ENCODE peak calls at places on chromosomes 2 and 18, in six cellular contexts. N, M, L, F, E and J are unnamed samples. For H3K79me2 and H3K4me1, the result is how much of the 10 kb centered on the place peaks cover.

GRCh38 chr2:25586726-25587144 is 86.6 kb downstream of the DTNB start:
- DNase-seq in N (peak), M (peak), L (no peak), F (no peak), E (peak), J (no peak)

GRCh38 chr18:39839782-39840181 is 2115.3 kb upstream of the PIK3C3 start:
- DNase-seq in N (peak), M (no peak), L (no peak), F (no peak), E (no peak), J (no peak)

GRCh38 chr2:84674586-84674985 is 158.3 kb downstream of the DNAH6 start:
- DNase-seq in N (peak), M (no peak), L (no peak), F (no peak), E (no peak), J (no peak)

GRCh38 chr2:69298862-69299261 is 88.2 kb downstream of the GFPT1 start:
- DNase-seq in N (peak), M (no peak), L (no peak), F (peak), E (no peak), J (no peak)

GRCh38 chr2:199329466-199329865 is 128.3 kb downstream of the SATB2 start:
- DNase-seq in N (peak), M (no peak), L (no peak), F (no peak), E (no peak), J (no peak)

GRCh38 chr2:217459675-217460405 is 543.0 kb downstream of the TNS1 start:
- DNase-seq in N (peak), M (no peak), L (no peak), F (peak), E (no peak), J (no peak)

GRCh38 chr2:128366746-128367511 is 48.3 kb upstream of the HS6ST1 start:
- DNase-seq in N (no peak), M (no peak), L (no peak), F (no peak), E (no peak), J (no peak)

GRCh38 chr18:63137999-63138448 is 181.5 kb downstream of the BCL2 start:
- DNase-seq in N (no peak), M (no peak), L (no peak), F (no peak), E (no peak), J (peak)

GRCh38 chr2:15560404-15560987 is 638 bp downstream of the NBAS start:
- DNase-seq in N (peak), M (peak), L (peak), F (peak), E (no peak), J (peak)

GRCh38 chr2:26438526-26438925 is 36.8 kb downstream of the DRC1 start:
- DNase-seq in N (peak), M (no peak), L (no peak), F (peak), E (no peak), J (no peak)

GRCh38 chr18:61141691-61142090 is 191.5 kb upstream of the CDH20 start:
- DNase-seq in N (no peak), M (no peak), L (no peak), F (no peak), E (no peak), J (no peak)

GRCh38 chr2:189066037-189066436 is 91.9 kb downstream of the COL3A1 start:
- DNase-seq in N (no peak), M (no peak), L (no peak), F (peak), E (no peak), J (no peak)

DNA sequence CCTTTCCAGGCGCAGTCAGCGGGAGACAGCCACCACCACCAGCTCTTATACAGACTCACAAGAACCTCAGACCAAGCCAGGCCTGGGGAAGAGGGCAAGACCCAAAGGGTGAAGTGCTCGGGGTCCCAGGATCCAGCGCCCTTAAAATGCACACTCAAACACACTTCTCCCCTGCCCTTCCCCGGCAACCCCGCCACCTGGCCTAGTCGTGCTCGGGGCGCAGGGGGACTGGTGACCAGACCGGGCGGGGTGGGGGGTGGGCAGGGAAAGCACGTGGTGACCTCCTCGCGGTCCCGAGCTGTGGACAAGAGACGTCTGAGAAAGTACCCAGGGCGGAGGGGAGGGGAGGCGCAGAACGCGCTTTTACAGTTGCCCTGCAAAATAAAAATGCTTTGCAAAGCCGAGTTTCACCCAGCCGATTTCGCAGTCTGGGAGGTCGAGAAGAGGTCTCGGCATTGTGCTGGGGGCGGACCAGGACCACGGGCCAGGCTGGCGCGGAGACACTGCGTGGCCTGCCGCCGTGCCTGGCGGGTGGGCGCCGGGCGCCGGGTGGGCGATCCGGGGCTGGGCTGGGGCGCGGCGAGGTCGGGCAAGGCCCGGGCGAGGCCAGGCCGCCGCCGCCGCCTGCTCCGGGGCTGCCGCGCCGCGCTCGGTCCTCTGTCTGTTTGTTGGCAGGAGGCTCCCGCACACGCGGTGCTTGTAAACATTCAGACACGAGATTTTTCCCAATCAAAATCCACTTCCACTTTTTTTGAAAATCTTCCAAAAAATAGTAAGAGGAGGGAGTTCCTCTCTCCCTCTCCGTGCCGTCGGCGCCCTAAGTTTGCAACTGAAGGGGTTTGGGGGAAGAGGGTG is 2.0 kb downstream of the BCL11A start:
- DNase-seq in N (peak), M (peak), L (peak), F (peak), E (no peak), J (peak)
- H3K79me2 ChIP-seq in N (under half), M (under half), L (under half), F (under half), E (half or more), J (half or more)

DNA sequence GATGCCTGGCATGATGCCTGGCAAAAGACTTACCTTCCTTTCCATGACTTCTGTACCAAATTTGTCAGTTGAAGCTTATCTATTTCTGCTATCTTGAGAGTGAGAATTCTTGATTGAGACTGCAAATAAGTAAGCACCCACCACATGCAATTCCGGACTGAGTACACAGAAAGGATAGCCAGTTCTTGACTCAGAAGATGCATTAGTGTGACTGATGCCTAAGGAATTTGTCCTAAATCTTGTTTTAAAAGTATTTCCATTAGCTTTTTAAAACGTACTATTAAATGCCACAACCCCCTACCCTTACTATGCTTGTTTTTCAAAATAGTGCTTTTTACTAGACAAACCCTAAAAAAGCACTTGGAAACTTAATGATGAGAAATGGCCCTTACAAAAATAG is 545 bp downstream of the MPP4 start:
- DNase-seq in N (peak), M (no peak), L (peak), F (peak), E (no peak), J (no peak)
- H3K4me1 ChIP-seq in N (under half), M (under half), L (under half), F (under half), E (under half), J (under half)

GRCh38 chr2:200631287-200631686 is 45.5 kb downstream of the AOX1 start:
- DNase-seq in N (no peak), M (no peak), L (no peak), F (no peak), E (no peak), J (no peak)
- TF ChIP-seq EZH2 in N (no peak), M (no peak), L (no peak), F (no peak), E (no peak), J (no peak)

GRCh38 chr18:2967357-2967756 is 45.6 kb downstream of the LPIN2 start:
- DNase-seq in N (no peak), M (no peak), L (no peak), F (no peak), E (no peak), J (no peak)

GRCh38 chr18:2963048-2963447 is 49.9 kb downstream of the LPIN2 start:
- DNase-seq in N (no peak), M (no peak), L (no peak), F (no peak), E (no peak), J (no peak)

GRCh38 chr18:2964349-2965010 is 48.5 kb downstream of the LPIN2 start:
- DNase-seq in N (peak), M (no peak), L (no peak), F (no peak), E (no peak), J (no peak)

GRCh38 chr18:2967820-2968219 is 45.1 kb downstream of the LPIN2 start:
- DNase-seq in N (no peak), M (no peak), L (no peak), F (no peak), E (no peak), J (no peak)

DNA sequence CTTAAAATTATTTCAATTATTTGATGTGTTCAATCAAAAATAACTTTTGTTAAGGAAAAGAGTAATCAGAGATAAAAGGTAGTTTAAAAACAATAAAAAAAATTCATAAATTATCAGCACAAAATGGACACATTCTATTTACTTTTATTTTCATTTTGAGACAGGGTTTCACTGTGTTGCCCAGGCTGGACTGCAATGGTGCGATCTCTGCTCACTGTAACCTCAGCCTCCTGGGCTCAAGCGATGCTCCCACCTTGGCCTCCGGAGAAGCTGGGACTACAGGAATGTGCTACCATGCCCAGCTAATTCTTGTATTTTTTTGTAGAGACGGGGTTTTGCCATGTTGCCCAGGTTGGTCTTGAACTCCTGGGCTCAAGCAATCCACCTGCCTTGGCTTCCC is 47.1 kb downstream of the LPIN2 start:
- DNase-seq in N (no peak), M (no peak), L (no peak), F (no peak), E (no peak), J (no peak)
- H3K79me2 ChIP-seq in N (half or more), M (half or more), L (under half), F (half or more), E (half or more), J (half or more)